ENCODE peak calls at places on chromosomes 4 and X, in seven cellular contexts. One of them, this sample, is unnamed.

GRCh38 chr4:113157086-113157857 is 107.8 kb downstream of the ANK2 start:
- DNase-seq in CD8-positive, alpha-beta memory T cell: no peak
- DNase-seq in upper lobe of right lung: no peak
- DNase-seq in ascending aorta: no peak
- DNase-seq in spleen: no peak
- DNase-seq in adrenal gland: no peak
- DNase-seq in PC-9: no peak
- DNase-seq in this sample: no peak

GRCh38 chrX:19647731-19648588 is 132.7 kb upstream of the MAP3K15 start:
- DNase-seq in CD8-positive, alpha-beta memory T cell: no peak
- DNase-seq in PC-9: no peak
- DNase-seq in upper lobe of right lung: no peak
- DNase-seq in adrenal gland: no peak
- DNase-seq in ascending aorta: no peak
- DNase-seq in spleen: no peak
- DNase-seq in this sample: no peak

GRCh38 chrX:136147320-136147901 is at the start of gene FHL1:
- DNase-seq in ascending aorta: peak; percentile 83
- DNase-seq in spleen: peak; percentile 86
- DNase-seq in CD8-positive, alpha-beta memory T cell: peak; percentile 57
- DNase-seq in PC-9: no peak
- DNase-seq in adrenal gland: peak; percentile 20
- DNase-seq in upper lobe of right lung: peak; percentile 82
- DNase-seq in this sample: peak; percentile 82

GRCh38 chrX:104315555-104315954 is 60.8 kb upstream of the ESX1 start:
- DNase-seq in CD8-positive, alpha-beta memory T cell: no peak
- DNase-seq in upper lobe of right lung: no peak
- DNase-seq in PC-9: peak; percentile 79
- DNase-seq in spleen: no peak
- DNase-seq in ascending aorta: no peak
- DNase-seq in adrenal gland: peak; percentile 26
- DNase-seq in this sample: no peak

GRCh38 chr4:113760852-113761681 is 471 bp downstream of the CAMK2D start:
- DNase-seq in CD8-positive, alpha-beta memory T cell: peak; percentile 46
- DNase-seq in PC-9: no peak
- DNase-seq in upper lobe of right lung: peak; percentile 93
- DNase-seq in ascending aorta: peak; percentile 89
- DNase-seq in spleen: peak; percentile 93
- DNase-seq in adrenal gland: peak; percentile 86
- DNase-seq in this sample: peak; percentile 89

GRCh38 chrX:119236599-119237525 is 777 bp downstream of the PGRMC1 start:
- DNase-seq in upper lobe of right lung: peak; percentile 54
- DNase-seq in adrenal gland: peak; percentile 31
- DNase-seq in PC-9: peak; percentile 49
- DNase-seq in ascending aorta: peak; percentile 68
- DNase-seq in CD8-positive, alpha-beta memory T cell: peak; percentile 10
- DNase-seq in spleen: peak; percentile 86
- DNase-seq in this sample: peak; percentile 13

GRCh38 chrX:73262991-73263390 is 48.3 kb upstream of the NAP1L2 start:
- DNase-seq in CD8-positive, alpha-beta memory T cell: no peak
- DNase-seq in upper lobe of right lung: no peak
- DNase-seq in adrenal gland: no peak
- DNase-seq in PC-9: no peak
- DNase-seq in spleen: no peak
- DNase-seq in ascending aorta: no peak
- DNase-seq in this sample: no peak

GRCh38 chr4:2820216-2820982 is 23.2 kb upstream of the ADD1 start:
- DNase-seq in PC-9: no peak
- DNase-seq in spleen: peak; percentile 67
- DNase-seq in adrenal gland: no peak
- DNase-seq in ascending aorta: no peak
- DNase-seq in upper lobe of right lung: no peak
- DNase-seq in CD8-positive, alpha-beta memory T cell: no peak
- DNase-seq in this sample: no peak

GRCh38 chrX:108139303-108139702 is 47.7 kb downstream of the ATG4A start:
- DNase-seq in ascending aorta: no peak
- DNase-seq in upper lobe of right lung: no peak
- DNase-seq in CD8-positive, alpha-beta memory T cell: no peak
- DNase-seq in adrenal gland: no peak
- DNase-seq in spleen: no peak
- DNase-seq in PC-9: no peak
- DNase-seq in this sample: no peak

GRCh38 chr4:3532714-3533336 is 603 bp upstream of the LRPAP1 start:
- DNase-seq in ascending aorta: no peak
- DNase-seq in adrenal gland: no peak
- DNase-seq in PC-9: no peak
- DNase-seq in spleen: no peak
- DNase-seq in upper lobe of right lung: no peak
- DNase-seq in CD8-positive, alpha-beta memory T cell: no peak
- DNase-seq in this sample: no peak

GRCh38 chr4:176034498-176034897 is 31.1 kb upstream of the WDR17 start:
- DNase-seq in CD8-positive, alpha-beta memory T cell: no peak
- DNase-seq in PC-9: no peak
- DNase-seq in upper lobe of right lung: no peak
- DNase-seq in adrenal gland: no peak
- DNase-seq in spleen: no peak
- DNase-seq in ascending aorta: no peak
- DNase-seq in this sample: no peak

GRCh38 chrX:50813843-50814661 is at the start of gene SHROOM4:
- DNase-seq in adrenal gland: peak; percentile 54
- DNase-seq in upper lobe of right lung: peak; percentile 82
- DNase-seq in CD8-positive, alpha-beta memory T cell: no peak
- DNase-seq in ascending aorta: peak; percentile 73
- DNase-seq in PC-9: no peak
- DNase-seq in spleen: peak; percentile 78
- DNase-seq in this sample: peak; percentile 68

GRCh38 chr4:129342820-129343219 is 246.9 kb downstream of the C4orf33 start:
- DNase-seq in PC-9: peak; percentile 80
- DNase-seq in spleen: no peak
- DNase-seq in adrenal gland: no peak
- DNase-seq in upper lobe of right lung: no peak
- DNase-seq in CD8-positive, alpha-beta memory T cell: no peak
- DNase-seq in ascending aorta: no peak
- DNase-seq in this sample: no peak

GRCh38 chr4:5409980-5410618 is 298.3 kb downstream of the EVC2 start:
- DNase-seq in spleen: no peak
- DNase-seq in CD8-positive, alpha-beta memory T cell: no peak
- DNase-seq in upper lobe of right lung: no peak
- DNase-seq in ascending aorta: no peak
- DNase-seq in PC-9: no peak
- DNase-seq in adrenal gland: no peak
- DNase-seq in this sample: no peak

GRCh38 chr4:153204247-153205027 is at the start of gene TRIM2:
- DNase-seq in CD8-positive, alpha-beta memory T cell: no peak
- DNase-seq in adrenal gland: peak; percentile 35
- DNase-seq in spleen: no peak
- DNase-seq in upper lobe of right lung: peak; percentile 73
- DNase-seq in ascending aorta: peak; percentile 69
- DNase-seq in PC-9: peak; percentile 88
- DNase-seq in this sample: peak; percentile 72

GRCh38 chr4:93319011-93319410 is 509.5 kb upstream of the ATOH1 start:
- DNase-seq in adrenal gland: no peak
- DNase-seq in CD8-positive, alpha-beta memory T cell: no peak
- DNase-seq in ascending aorta: no peak
- DNase-seq in upper lobe of right lung: no peak
- DNase-seq in spleen: no peak
- DNase-seq in PC-9: no peak
- DNase-seq in this sample: no peak

GRCh38 chr4:147730333-147730732 is 1.6 kb upstream of the ARHGAP10 start:
- DNase-seq in ascending aorta: no peak
- DNase-seq in CD8-positive, alpha-beta memory T cell: no peak
- DNase-seq in PC-9: no peak
- DNase-seq in upper lobe of right lung: no peak
- DNase-seq in adrenal gland: no peak
- DNase-seq in spleen: no peak
- DNase-seq in this sample: no peak

GRCh38 chr4:188282620-188283232 is 143.5 kb downstream of the TRIML1 start:
- DNase-seq in CD8-positive, alpha-beta memory T cell: no peak
- DNase-seq in ascending aorta: no peak
- DNase-seq in PC-9: no peak
- DNase-seq in upper lobe of right lung: peak; percentile 65
- DNase-seq in adrenal gland: no peak
- DNase-seq in spleen: no peak
- DNase-seq in this sample: no peak

GRCh38 chr4:1172971-1173757 is 781 bp upstream of the SPON2 start:
- DNase-seq in ascending aorta: no peak
- DNase-seq in PC-9: no peak
- DNase-seq in adrenal gland: no peak
- DNase-seq in CD8-positive, alpha-beta memory T cell: no peak
- DNase-seq in spleen: no peak
- DNase-seq in upper lobe of right lung: peak; percentile 61
- DNase-seq in this sample: no peak

GRCh38 chr4:2797545-2798305 is 4.8 kb downstream of the SH3BP2 start:
- DNase-seq in PC-9: no peak
- DNase-seq in upper lobe of right lung: peak; percentile 65
- DNase-seq in spleen: peak; percentile 86
- DNase-seq in CD8-positive, alpha-beta memory T cell: peak; percentile 27
- DNase-seq in adrenal gland: peak; percentile 13
- DNase-seq in ascending aorta: peak; percentile 60
- DNase-seq in this sample: peak; percentile 75

GRCh38 chrX:34866636-34867035 is 76.0 kb upstream of the FAM47B start:
- DNase-seq in upper lobe of right lung: no peak
- DNase-seq in spleen: no peak
- DNase-seq in ascending aorta: no peak
- DNase-seq in CD8-positive, alpha-beta memory T cell: no peak
- DNase-seq in PC-9: no peak
- DNase-seq in adrenal gland: no peak
- DNase-seq in this sample: no peak

GRCh38 chrX:1411331-1411730 is 19.4 kb upstream of the SLC25A6 start:
- DNase-seq in CD8-positive, alpha-beta memory T cell: no peak
- DNase-seq in spleen: peak; percentile 61
- DNase-seq in adrenal gland: no peak
- DNase-seq in upper lobe of right lung: peak; percentile 40
- DNase-seq in PC-9: no peak
- DNase-seq in ascending aorta: no peak
- DNase-seq in this sample: no peak

GRCh38 chr4:84870398-84871163 is 95.9 kb downstream of the WDFY3 start:
- DNase-seq in CD8-positive, alpha-beta memory T cell: no peak
- DNase-seq in spleen: no peak
- DNase-seq in adrenal gland: peak; percentile 22
- DNase-seq in PC-9: peak; percentile 56
- DNase-seq in ascending aorta: no peak
- DNase-seq in upper lobe of right lung: no peak
- DNase-seq in this sample: no peak

GRCh38 chr4:7890635-7891393 is 48.8 kb downstream of the AFAP1 start:
- DNase-seq in spleen: no peak
- DNase-seq in adrenal gland: no peak
- DNase-seq in PC-9: no peak
- DNase-seq in upper lobe of right lung: no peak
- DNase-seq in CD8-positive, alpha-beta memory T cell: no peak
- DNase-seq in ascending aorta: no peak
- DNase-seq in this sample: no peak
- H3K27ac ChIP-seq in spleen: peak overlapping the region; percentile 4
- H3K27ac ChIP-seq in adrenal gland: no peak overlapping the region
- H3K27ac ChIP-seq in PC-9: peak overlapping the region; percentile 19
- H3K27ac ChIP-seq in upper lobe of right lung: peak overlapping the region; percentile 17
- H3K27ac ChIP-seq in CD8-positive, alpha-beta memory T cell: no peak overlapping the region
- H3K27ac ChIP-seq in ascending aorta: no peak overlapping the region
- H3K27ac ChIP-seq in this sample: peak overlapping the region; percentile 55

DNA sequence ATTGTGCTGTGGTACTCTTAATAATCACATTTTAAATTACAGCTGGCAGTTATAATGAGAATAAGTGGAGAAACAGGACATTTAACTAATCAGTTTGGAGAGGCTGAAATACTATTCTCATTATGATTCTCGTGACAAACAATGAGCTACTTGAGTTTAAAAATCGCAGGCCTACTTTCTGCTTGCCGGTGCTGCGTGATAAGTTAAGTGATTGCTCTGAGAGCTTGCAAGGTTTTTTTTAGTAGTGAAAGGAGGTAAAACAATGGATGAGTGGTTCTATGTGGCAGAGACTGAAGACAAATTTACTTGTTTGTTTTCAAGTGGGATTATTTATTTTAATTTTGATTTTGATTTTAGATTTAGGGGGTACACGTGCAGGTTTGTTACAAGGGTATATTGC is 114.0 kb downstream of the RAPGEF2 start:
- DNase-seq in CD8-positive, alpha-beta memory T cell: no peak
- DNase-seq in adrenal gland: no peak
- DNase-seq in spleen: no peak
- DNase-seq in PC-9: no peak
- DNase-seq in upper lobe of right lung: no peak
- DNase-seq in ascending aorta: no peak
- DNase-seq in this sample: no peak
- H3K4me3 ChIP-seq in CD8-positive, alpha-beta memory T cell: no peak overlapping the region
- H3K4me3 ChIP-seq in adrenal gland: no peak overlapping the region
- H3K4me3 ChIP-seq in spleen: no peak overlapping the region
- H3K4me3 ChIP-seq in PC-9: no peak overlapping the region
- H3K4me3 ChIP-seq in upper lobe of right lung: no peak overlapping the region
- H3K4me3 ChIP-seq in ascending aorta: no peak overlapping the region
- H3K4me3 ChIP-seq in this sample: no peak overlapping the region

GRCh38 chrX:124493984-124494383 is 147.6 kb downstream of the SH2D1A start:
- DNase-seq in PC-9: no peak
- DNase-seq in upper lobe of right lung: no peak
- DNase-seq in ascending aorta: no peak
- DNase-seq in CD8-positive, alpha-beta memory T cell: no peak
- DNase-seq in spleen: no peak
- DNase-seq in adrenal gland: no peak
- DNase-seq in this sample: no peak
- H3K4me1 ChIP-seq in PC-9: no peaks in the 10 kb centered on the region
- H3K4me1 ChIP-seq in upper lobe of right lung: no peaks in the 10 kb centered on the region
- H3K4me1 ChIP-seq in ascending aorta: no peaks in the 10 kb centered on the region
- H3K4me1 ChIP-seq in CD8-positive, alpha-beta memory T cell: no peaks in the 10 kb centered on the region
- H3K4me1 ChIP-seq in spleen: no peaks in the 10 kb centered on the region
- H3K4me1 ChIP-seq in adrenal gland: no peaks in the 10 kb centered on the region
- H3K4me1 ChIP-seq in this sample: no peaks in the 10 kb centered on the region

DNA sequence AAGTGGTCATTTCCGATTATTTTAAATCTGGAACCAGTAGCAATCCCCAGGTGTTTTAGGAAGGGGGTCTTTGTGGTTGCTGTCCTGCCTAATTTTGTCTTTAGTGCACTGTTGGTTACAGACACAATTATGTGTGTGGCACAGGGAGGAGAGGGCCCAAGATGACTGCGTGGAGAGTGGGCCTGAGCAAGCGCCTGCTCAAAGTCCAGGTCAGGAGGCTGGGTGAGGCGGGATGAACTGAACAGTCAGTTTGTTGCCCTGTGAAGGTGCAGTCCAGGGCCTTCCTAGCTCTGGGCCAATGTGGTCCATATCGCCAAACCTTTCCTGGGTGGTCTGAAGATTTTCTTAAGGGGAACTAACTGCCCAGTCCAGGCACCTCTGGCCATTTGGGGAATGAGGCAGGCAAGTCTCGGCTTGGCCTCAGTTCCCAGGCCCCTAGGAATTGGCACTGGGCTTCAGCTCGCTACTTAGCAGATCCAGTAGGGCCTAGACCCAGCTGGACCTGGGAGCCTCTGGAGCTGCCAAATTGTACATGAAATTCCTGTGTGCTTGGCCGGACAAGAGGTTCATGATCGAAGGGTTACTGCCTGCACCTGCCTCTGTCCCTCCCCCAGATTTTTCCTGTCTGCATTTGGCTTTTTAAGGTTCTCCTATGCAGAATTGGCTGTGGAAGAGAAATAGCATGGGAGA is 47.6 kb downstream of the ANAPC4 start:
- DNase-seq in CD8-positive, alpha-beta memory T cell: no peak
- DNase-seq in ascending aorta: no peak
- DNase-seq in spleen: no peak
- DNase-seq in adrenal gland: no peak
- DNase-seq in upper lobe of right lung: peak; percentile 53
- DNase-seq in PC-9: no peak
- DNase-seq in this sample: peak; percentile 44
- H3K27ac ChIP-seq in CD8-positive, alpha-beta memory T cell: no peak overlapping the region
- H3K27ac ChIP-seq in ascending aorta: no peak overlapping the region
- H3K27ac ChIP-seq in spleen: no peak overlapping the region
- H3K27ac ChIP-seq in adrenal gland: no peak overlapping the region
- H3K27ac ChIP-seq in upper lobe of right lung: peak overlapping the region; percentile 12
- H3K27ac ChIP-seq in PC-9: no peak overlapping the region
- H3K27ac ChIP-seq in this sample: no peak overlapping the region

This sample was measured in heart left ventricle.